ENCODE peak calls at places on chromosomes 6 and 20, in ten cellular contexts. C, K, R, V, P, Z, U, J, W and G are unnamed samples.

GRCh38 chr6:41039060-41039998 is at the start of gene UNC5CL:
- DNase-seq in W (no peak), V (peak), R (peak), Z (no peak), K (no peak), U (no peak), J (peak), C (no peak), P (peak), G (peak)

GRCh38 chr6:28383235-28384142 is 16.1 kb downstream of the ZSCAN12 start:
- DNase-seq in K (peak), P (peak), W (peak), U (peak), J (peak), C (peak), R (peak), V (peak), Z (peak), G (peak)

GRCh38 chr6:107485157-107485556 is 4.8 kb upstream of the SOBP start:
- DNase-seq in R (no peak), W (no peak), C (no peak), Z (no peak), J (no peak), K (no peak), P (no peak), V (no peak), U (no peak), G (no peak)

GRCh38 chr6:130775421-130776012 is 51.7 kb upstream of the SMLR1 start:
- DNase-seq in W (no peak), R (no peak), Z (no peak), P (no peak), K (no peak), V (no peak), U (no peak), J (no peak), C (no peak), G (no peak)

GRCh38 chr6:116450769-116451740 is 10.1 kb upstream of the CALHM6 start:
- DNase-seq in U (no peak), K (no peak), C (no peak), J (no peak), W (no peak), Z (peak), P (no peak), V (no peak), R (no peak), G (no peak)

GRCh38 chr6:71388068-71388744 is 99.6 kb downstream of the OGFRL1 start:
- DNase-seq in R (no peak), Z (no peak), W (no peak), V (no peak), J (no peak), C (no peak), K (no peak), P (no peak), U (no peak), G (no peak)

GRCh38 chr6:40627316-40627715 is 40.2 kb upstream of the LRFN2 start:
- DNase-seq in C (no peak), K (no peak), W (no peak), P (peak), U (no peak), V (no peak), R (no peak), J (no peak), Z (no peak), G (peak)

GRCh38 chr6:33761922-33762629 is 15.4 kb upstream of the IP6K3 start:
- DNase-seq in K (no peak), V (peak), C (peak), R (peak), W (peak), Z (peak), J (peak), P (no peak), U (no peak), G (peak)

GRCh38 chr20:38460040-38460623 is 12.5 kb upstream of the RALGAPB start:
- DNase-seq in V (no peak), J (peak), C (no peak), W (no peak), R (peak), U (no peak), K (no peak), P (no peak), Z (no peak), G (peak)

GRCh38 chr6:158060447-158061360 is 79.0 kb downstream of the SYNJ2 start:
- DNase-seq in K (peak), Z (peak), V (no peak), R (peak), P (peak), C (peak), U (peak), W (peak), J (no peak), G (no peak)

GRCh38 chr6:44668391-44668930 is 281.0 kb downstream of the CDC5L start:
- DNase-seq in C (no peak), Z (no peak), K (no peak), U (no peak), P (peak), J (no peak), W (no peak), V (no peak), R (no peak), G (no peak)
- TF ChIP-seq CTCF in C (no peak), Z (no peak), K (no peak), U (no peak), P (no peak), J (no peak), W (no peak), V (no peak), R (no peak), G (no peak)

GRCh38 chr20:50133474-50134217 is 19.9 kb downstream of the PEDS1 start:
- DNase-seq in Z (no peak), P (no peak), R (no peak), V (no peak), U (no peak), C (no peak), W (no peak), K (no peak), J (no peak), G (no peak)
- TF ChIP-seq CTCF in Z (no peak), P (no peak), R (peak), V (no peak), U (no peak), C (no peak), W (no peak), K (peak), J (peak), G (peak)

GRCh38 chr20:50716518-50716917 is 14.9 kb upstream of the PARD6B start:
- DNase-seq in K (no peak), U (no peak), V (no peak), Z (no peak), P (no peak), C (no peak), R (no peak), J (no peak), W (no peak), G (no peak)

GRCh38 chr20:50712771-50713676 is 18.4 kb upstream of the PARD6B start:
- DNase-seq in U (no peak), J (no peak), R (no peak), C (no peak), K (no peak), P (peak), Z (no peak), V (no peak), W (no peak), G (no peak)

GRCh38 chr20:50715694-50716093 is 15.7 kb upstream of the PARD6B start:
- DNase-seq in R (no peak), P (peak), W (no peak), K (no peak), J (no peak), V (no peak), Z (no peak), U (no peak), C (no peak), G (no peak)

GRCh38 chr20:50711113-50711825 is 19.9 kb upstream of the RIPOR3 start:
- DNase-seq in V (no peak), Z (no peak), K (no peak), U (no peak), J (no peak), W (no peak), C (no peak), P (no peak), R (peak), G (no peak)

DNA sequence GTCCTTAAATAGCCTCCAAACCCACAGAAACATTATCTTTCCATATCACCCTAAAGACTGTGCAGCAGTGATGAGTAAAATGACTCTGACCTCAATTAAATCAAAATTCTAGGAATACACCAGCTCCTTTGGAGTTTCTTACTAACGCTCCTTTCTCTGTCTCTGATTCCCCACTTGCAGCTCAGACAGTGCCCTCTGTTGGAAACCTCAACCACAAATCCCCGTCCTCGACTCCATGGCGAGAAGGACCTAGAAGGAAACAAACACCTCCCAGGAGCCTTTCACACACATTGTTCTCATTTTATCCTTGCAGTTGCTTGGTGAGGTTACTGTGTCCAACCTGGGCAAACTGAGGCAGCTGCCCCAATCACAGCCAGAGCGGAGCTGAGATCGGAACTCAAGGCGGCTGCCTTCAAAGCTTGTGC is 17.7 kb upstream of the PARD6B start:
- DNase-seq in U (peak), K (no peak), V (no peak), R (peak), W (peak), C (no peak), J (peak), Z (no peak), P (peak), G (no peak)
- TF ChIP-seq CTCF in U (no peak), K (peak), V (no peak), R (peak), W (peak), C (peak), J (peak), Z (peak), P (no peak), G (peak)

DNA sequence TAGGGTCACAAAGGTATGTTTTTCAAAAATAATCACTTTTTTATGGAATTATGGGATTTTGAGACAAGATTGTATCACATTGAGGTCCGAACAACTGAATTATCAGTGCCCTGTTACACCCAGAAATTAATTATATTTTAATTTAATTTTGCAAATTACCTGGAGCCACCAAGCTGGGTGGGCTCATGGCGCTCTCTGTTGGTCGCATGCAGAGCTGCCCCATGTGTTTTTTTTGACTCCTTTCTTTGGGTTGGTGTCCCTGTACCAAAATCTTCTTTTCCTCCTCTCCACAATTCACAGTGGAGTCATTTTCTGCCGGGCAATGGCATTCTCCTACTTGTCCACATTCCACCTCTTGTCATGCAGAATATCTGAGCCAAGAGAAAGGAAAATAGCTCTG is 38.9 kb upstream of the FRMD1 start:
- DNase-seq in U (no peak), K (no peak), R (no peak), W (no peak), V (no peak), P (no peak), Z (no peak), C (no peak), J (no peak), G (no peak)
- TF ChIP-seq CTCF in U (peak), K (peak), R (no peak), W (no peak), V (peak), P (no peak), Z (peak), C (peak), J (peak), G (peak)

GRCh38 chr20:768426-768978 is at the start of gene SLC52A3:
- DNase-seq in W (no peak), J (peak), V (peak), R (peak), C (peak), Z (no peak), K (no peak), P (peak), U (no peak), G (no peak)
- TF ChIP-seq CTCF in W (no peak), J (no peak), V (no peak), R (peak), C (no peak), Z (no peak), K (no peak), P (no peak), U (no peak), G (peak)

DNA sequence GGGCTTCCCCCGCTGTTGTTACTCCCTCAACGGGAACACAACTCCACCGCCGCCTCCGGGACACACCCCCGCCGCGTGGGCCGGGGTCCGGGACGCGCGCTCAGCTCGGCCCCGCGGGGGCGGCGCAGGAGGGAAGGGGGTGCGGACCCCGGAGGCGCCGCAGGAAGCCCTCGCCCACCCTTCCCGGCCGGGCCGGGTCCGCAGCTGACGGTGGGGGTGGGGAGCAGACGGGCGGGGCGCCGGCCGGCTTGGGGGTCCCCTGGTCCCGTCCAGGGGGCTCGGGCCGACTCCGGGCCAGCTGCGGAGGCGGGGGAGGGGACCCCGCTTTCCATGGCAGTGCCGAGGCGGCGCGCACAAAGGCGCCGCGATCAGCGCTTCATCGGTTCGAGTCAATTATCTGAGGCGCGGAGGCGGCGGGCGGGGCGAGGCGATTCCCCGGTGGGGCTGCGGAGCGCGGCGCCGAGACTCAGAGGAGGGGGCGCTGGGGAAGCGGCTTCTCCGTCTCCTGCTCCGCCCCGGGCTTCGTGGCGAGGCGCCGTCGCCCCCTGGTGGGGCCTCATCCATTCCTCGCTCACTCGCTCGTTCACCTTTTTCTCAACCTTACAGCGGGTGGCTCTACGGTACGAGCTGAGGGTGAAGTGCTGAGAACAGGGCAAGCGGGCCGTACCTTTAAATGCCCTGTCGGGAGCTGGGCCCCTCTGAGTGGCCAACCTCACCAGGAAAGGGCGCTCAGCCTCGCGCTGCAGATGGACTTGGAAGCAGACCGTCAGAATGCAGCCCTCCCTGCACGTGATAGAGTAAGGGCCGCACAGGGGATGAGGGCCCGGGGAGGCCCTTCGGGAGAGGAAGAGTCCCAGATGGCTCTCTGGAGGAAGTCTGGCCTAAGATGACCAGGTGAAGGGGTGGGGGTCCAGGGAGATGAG is 40.0 kb downstream of the SLC52A3 start:
- DNase-seq in C (peak), V (peak), Z (peak), K (no peak), J (peak), U (no peak), W (no peak), R (peak), P (no peak), G (peak)
- TF ChIP-seq CTCF in C (peak), V (peak), Z (peak), K (peak), J (peak), U (peak), W (no peak), R (peak), P (no peak), G (peak)

GRCh38 chr20:58377017-58377416 is 12.0 kb upstream of the VAPB start:
- DNase-seq in P (no peak), J (no peak), U (no peak), V (no peak), C (no peak), K (no peak), Z (no peak), W (no peak), R (no peak), G (no peak)

GRCh38 chr20:58378056-58378455 is 11.0 kb upstream of the VAPB start:
- DNase-seq in J (no peak), U (no peak), V (no peak), P (no peak), Z (no peak), C (no peak), R (no peak), W (no peak), K (no peak), G (no peak)

GRCh38 chr20:58375796-58376195 is 13.2 kb upstream of the VAPB start:
- DNase-seq in Z (no peak), J (no peak), W (no peak), V (no peak), U (no peak), R (no peak), P (no peak), C (no peak), K (no peak), G (no peak)

GRCh38 chr20:58381627-58382026 is 7.4 kb upstream of the VAPB start:
- DNase-seq in C (no peak), V (no peak), P (no peak), J (no peak), K (no peak), U (no peak), W (no peak), Z (no peak), R (no peak), G (no peak)

GRCh38 chr20:58378704-58379103 is 10.3 kb upstream of the VAPB start:
- DNase-seq in P (no peak), C (no peak), K (no peak), W (no peak), Z (no peak), R (no peak), J (no peak), V (no peak), U (no peak), G (no peak)
- TF ChIP-seq CTCF in P (no peak), C (no peak), K (peak), W (no peak), Z (no peak), R (peak), J (peak), V (no peak), U (no peak), G (peak)

GRCh38 chr6:123777554-123777953 is 26.1 kb upstream of the NKAIN2 start:
- DNase-seq in W (no peak), J (no peak), K (no peak), C (no peak), U (no peak), Z (no peak), R (no peak), V (no peak), P (no peak), G (no peak)
- TF ChIP-seq CTCF in W (no peak), J (peak), K (no peak), C (no peak), U (peak), Z (no peak), R (no peak), V (no peak), P (no peak), G (no peak)